ENCODE peak calls at places on chromosomes 2 and 18, in eight cellular contexts. One of them, this sample, is unnamed.
A peak's percentile ranks its signal among the peaks of the same experiment; 100 is the strongest.

GRCh38 chr2:188805229-188805628 is 168.9 kb upstream of the COL3A1 start:
- DNase-seq in esophagus squamous epithelium: no peak
- DNase-seq in esophagus muscularis mucosa: no peak
- DNase-seq in stomach: no peak
- DNase-seq in K562: no peak
- DNase-seq in GM12892: no peak
- DNase-seq in A549: no peak
- DNase-seq in breast epithelium: no peak
- DNase-seq in this sample: no peak

GRCh38 chr2:148704247-148704646 is 59.7 kb downstream of the EPC2 start:
- DNase-seq in esophagus squamous epithelium: no peak
- DNase-seq in esophagus muscularis mucosa: no peak
- DNase-seq in stomach: no peak
- DNase-seq in K562: no peak
- DNase-seq in GM12892: no peak
- DNase-seq in A549: no peak
- DNase-seq in breast epithelium: no peak
- DNase-seq in this sample: no peak

GRCh38 chr18:23828426-23828825 is 139.2 kb downstream of the LAMA3 start:
- DNase-seq in esophagus squamous epithelium: no peak
- DNase-seq in esophagus muscularis mucosa: peak; percentile 17
- DNase-seq in stomach: no peak
- DNase-seq in K562: peak; percentile 28
- DNase-seq in GM12892: no peak
- DNase-seq in A549: peak; percentile 72
- DNase-seq in breast epithelium: no peak
- DNase-seq in this sample: no peak

GRCh38 chr2:180461761-180462160 is 454.7 kb upstream of the CWC22 start:
- DNase-seq in esophagus squamous epithelium: no peak
- DNase-seq in esophagus muscularis mucosa: no peak
- DNase-seq in stomach: no peak
- DNase-seq in K562: no peak
- DNase-seq in GM12892: no peak
- DNase-seq in A549: no peak
- DNase-seq in breast epithelium: no peak
- DNase-seq in this sample: no peak

GRCh38 chr2:38997784-38998183 is 108.1 kb downstream of the ARHGEF33 start:
- DNase-seq in esophagus squamous epithelium: no peak
- DNase-seq in esophagus muscularis mucosa: no peak
- DNase-seq in stomach: no peak
- DNase-seq in K562: no peak
- DNase-seq in GM12892: no peak
- DNase-seq in A549: peak; percentile 85
- DNase-seq in breast epithelium: no peak
- DNase-seq in this sample: no peak

GRCh38 chr2:40964509-40964908 is 512.6 kb upstream of the SLC8A1 start:
- DNase-seq in esophagus squamous epithelium: no peak
- DNase-seq in esophagus muscularis mucosa: no peak
- DNase-seq in stomach: no peak
- DNase-seq in K562: no peak
- DNase-seq in GM12892: no peak
- DNase-seq in A549: no peak
- DNase-seq in breast epithelium: no peak
- DNase-seq in this sample: no peak

GRCh38 chr2:232577841-232578240 is 27.4 kb downstream of the EIF4E2 start:
- DNase-seq in esophagus squamous epithelium: no peak
- DNase-seq in esophagus muscularis mucosa: no peak
- DNase-seq in stomach: no peak
- DNase-seq in K562: no peak
- DNase-seq in GM12892: no peak
- DNase-seq in A549: no peak
- DNase-seq in breast epithelium: peak; percentile 30
- DNase-seq in this sample: no peak

GRCh38 chr2:163008642-163009041 is 170.1 kb upstream of the KCNH7 start:
- DNase-seq in esophagus squamous epithelium: no peak
- DNase-seq in esophagus muscularis mucosa: no peak
- DNase-seq in stomach: no peak
- DNase-seq in K562: no peak
- DNase-seq in GM12892: no peak
- DNase-seq in A549: no peak
- DNase-seq in breast epithelium: no peak
- DNase-seq in this sample: no peak

GRCh38 chr18:21000667-21001066 is 110.9 kb downstream of the ROCK1 start:
- DNase-seq in esophagus squamous epithelium: no peak
- DNase-seq in esophagus muscularis mucosa: no peak
- DNase-seq in stomach: no peak
- DNase-seq in K562: no peak
- DNase-seq in GM12892: no peak
- DNase-seq in A549: no peak
- DNase-seq in breast epithelium: no peak
- DNase-seq in this sample: no peak

GRCh38 chr2:101860157-101860556 is 131.6 kb upstream of the IL1R2 start:
- DNase-seq in esophagus squamous epithelium: no peak
- DNase-seq in esophagus muscularis mucosa: no peak
- DNase-seq in stomach: no peak
- DNase-seq in K562: no peak
- DNase-seq in GM12892: no peak
- DNase-seq in A549: no peak
- DNase-seq in breast epithelium: no peak
- DNase-seq in this sample: no peak

GRCh38 chr18:31042391-31043181 is at the start of gene DSC3:
- DNase-seq in esophagus squamous epithelium: no peak
- DNase-seq in esophagus muscularis mucosa: no peak
- DNase-seq in stomach: no peak
- DNase-seq in K562: no peak
- DNase-seq in GM12892: no peak
- DNase-seq in A549: peak; percentile 39
- DNase-seq in breast epithelium: peak; percentile 53
- DNase-seq in this sample: no peak

GRCh38 chr18:2030647-2031046 is 540.7 kb downstream of the METTL4 start:
- DNase-seq in esophagus squamous epithelium: no peak
- DNase-seq in esophagus muscularis mucosa: no peak
- DNase-seq in stomach: no peak
- DNase-seq in K562: no peak
- DNase-seq in GM12892: no peak
- DNase-seq in A549: no peak
- DNase-seq in breast epithelium: no peak
- DNase-seq in this sample: no peak

GRCh38 chr2:232501331-232501771 is 13.7 kb upstream of the ECEL1 start:
- DNase-seq in esophagus squamous epithelium: no peak
- DNase-seq in esophagus muscularis mucosa: no peak
- DNase-seq in stomach: no peak
- DNase-seq in K562: no peak
- DNase-seq in GM12892: no peak
- DNase-seq in A549: no peak
- DNase-seq in breast epithelium: no peak
- DNase-seq in this sample: no peak

GRCh38 chr2:120503793-120504571 is 158.0 kb downstream of the INHBB start:
- DNase-seq in esophagus squamous epithelium: no peak
- DNase-seq in esophagus muscularis mucosa: no peak
- DNase-seq in stomach: no peak
- DNase-seq in K562: no peak
- DNase-seq in GM12892: no peak
- DNase-seq in A549: no peak
- DNase-seq in breast epithelium: no peak
- DNase-seq in this sample: no peak
- TF ChIP-seq POLR2A in esophagus squamous epithelium: no peak
- TF ChIP-seq POLR2A in esophagus muscularis mucosa: no peak
- TF ChIP-seq POLR2A in stomach: no peak
- TF ChIP-seq POLR2A in K562: no peak
- TF ChIP-seq POLR2A in GM12892: no peak
- TF ChIP-seq POLR2A in A549: no peak
- TF ChIP-seq POLR2A in breast epithelium: no peak
- TF ChIP-seq POLR2A in this sample: no peak

GRCh38 chr2:105400138-105400540 is 1.3 kb upstream of the FHL2 start:
- DNase-seq in esophagus squamous epithelium: no peak
- DNase-seq in esophagus muscularis mucosa: no peak
- DNase-seq in stomach: no peak
- DNase-seq in K562: no peak
- DNase-seq in GM12892: no peak
- DNase-seq in A549: no peak
- DNase-seq in breast epithelium: no peak
- DNase-seq in this sample: no peak

GRCh38 chr2:105397959-105398521 is 811 bp downstream of the FHL2 start:
- DNase-seq in esophagus squamous epithelium: no peak
- DNase-seq in esophagus muscularis mucosa: no peak
- DNase-seq in stomach: no peak
- DNase-seq in K562: no peak
- DNase-seq in GM12892: no peak
- DNase-seq in A549: no peak
- DNase-seq in breast epithelium: no peak
- DNase-seq in this sample: no peak

GRCh38 chr2:105397025-105397722 is 1.7 kb downstream of the FHL2 start:
- DNase-seq in esophagus squamous epithelium: no peak
- DNase-seq in esophagus muscularis mucosa: no peak
- DNase-seq in stomach: no peak
- DNase-seq in K562: peak; percentile 36
- DNase-seq in GM12892: no peak
- DNase-seq in A549: peak; percentile 59
- DNase-seq in breast epithelium: no peak
- DNase-seq in this sample: no peak

GRCh38 chr2:105399207-105399861 is 483 bp upstream of the FHL2 start:
- DNase-seq in esophagus squamous epithelium: no peak
- DNase-seq in esophagus muscularis mucosa: no peak
- DNase-seq in stomach: no peak
- DNase-seq in K562: no peak
- DNase-seq in GM12892: no peak
- DNase-seq in A549: no peak
- DNase-seq in breast epithelium: peak; percentile 58
- DNase-seq in this sample: no peak

DNA sequence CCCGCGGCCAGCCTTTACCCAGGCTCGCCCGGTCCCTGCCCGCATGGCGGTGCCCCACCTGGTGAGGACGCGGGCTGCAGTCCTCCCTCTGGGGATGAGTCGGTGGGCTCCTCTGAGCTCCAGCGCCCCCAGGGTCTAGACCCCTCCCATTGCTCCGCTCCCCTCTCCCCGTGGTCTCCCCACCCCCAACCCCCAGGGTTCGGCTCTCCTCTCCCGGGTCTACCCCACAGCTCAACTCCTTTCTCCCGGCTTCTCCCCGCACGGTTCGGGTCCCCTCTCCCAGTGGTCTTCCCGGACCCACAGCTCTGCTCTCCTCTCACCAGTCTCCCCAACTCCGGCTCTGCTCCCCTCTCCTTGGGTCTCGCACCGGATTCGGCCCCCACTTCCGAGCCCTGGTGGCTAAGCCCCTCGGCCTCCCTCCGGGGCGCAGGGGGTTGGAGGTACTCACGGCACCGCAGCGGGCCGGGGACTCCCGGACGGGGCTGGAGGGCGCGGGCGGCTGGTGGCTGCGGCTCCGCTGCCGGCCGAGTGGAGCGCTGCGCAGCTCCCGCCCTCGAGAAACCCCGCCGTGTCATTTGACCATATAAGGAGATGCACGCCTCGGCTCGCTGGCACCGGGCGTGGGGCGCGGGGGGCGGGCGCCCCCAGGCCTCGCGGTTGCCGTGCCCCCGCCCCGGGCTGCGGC is at the start of gene FHL2:
- DNase-seq in esophagus squamous epithelium: no peak
- DNase-seq in esophagus muscularis mucosa: no peak
- DNase-seq in stomach: peak; percentile 73
- DNase-seq in K562: peak; percentile 77
- DNase-seq in GM12892: peak; percentile 72
- DNase-seq in A549: peak; percentile 81
- DNase-seq in breast epithelium: peak; percentile 69
- DNase-seq in this sample: peak; percentile 79
- TF ChIP-seq POLR2A in esophagus squamous epithelium: peak; percentile 89
- TF ChIP-seq POLR2A in esophagus muscularis mucosa: peak; percentile 67
- TF ChIP-seq POLR2A in stomach: peak; percentile 65
- TF ChIP-seq POLR2A in K562: peak; percentile 93
- TF ChIP-seq POLR2A in GM12892: no peak
- TF ChIP-seq POLR2A in A549: peak; percentile 75
- TF ChIP-seq POLR2A in breast epithelium: peak; percentile 73
- TF ChIP-seq POLR2A in this sample: no peak

DNA sequence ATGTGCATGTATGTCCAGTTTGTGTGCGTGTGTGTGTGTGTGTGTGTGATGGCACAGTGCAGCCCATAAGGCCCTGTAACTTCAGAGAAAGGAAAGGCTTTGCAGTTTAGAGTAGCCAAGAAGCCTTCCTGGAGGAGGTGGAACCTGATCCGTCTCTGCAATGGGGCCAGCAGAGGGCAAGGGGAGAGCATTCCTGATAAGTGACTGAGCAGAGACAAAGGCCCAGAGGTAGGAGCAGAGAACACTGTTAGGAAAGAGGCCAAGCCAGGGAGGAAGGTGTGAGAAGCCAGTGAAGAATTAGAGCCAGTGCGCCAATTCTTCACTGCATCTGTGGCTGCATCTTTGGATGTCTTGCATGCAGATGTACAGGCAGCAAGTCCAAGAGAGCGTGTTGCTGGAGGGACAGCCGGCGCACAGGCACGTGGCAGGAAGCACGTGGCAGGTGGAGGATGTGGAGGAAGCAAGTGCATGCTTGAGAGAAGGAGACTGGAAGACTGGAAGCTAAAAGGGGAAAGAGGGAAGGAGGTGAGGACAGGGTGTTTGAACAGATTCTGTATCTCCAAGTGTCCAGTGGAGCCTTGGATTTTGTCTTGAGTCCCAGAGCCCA is 196.3 kb downstream of the CTIF start:
- DNase-seq in esophagus squamous epithelium: no peak
- DNase-seq in esophagus muscularis mucosa: no peak
- DNase-seq in stomach: no peak
- DNase-seq in K562: no peak
- DNase-seq in GM12892: no peak
- DNase-seq in A549: no peak
- DNase-seq in breast epithelium: no peak
- DNase-seq in this sample: no peak
- TF ChIP-seq POLR2A in esophagus squamous epithelium: no peak
- TF ChIP-seq POLR2A in esophagus muscularis mucosa: no peak
- TF ChIP-seq POLR2A in stomach: no peak
- TF ChIP-seq POLR2A in K562: no peak
- TF ChIP-seq POLR2A in GM12892: no peak
- TF ChIP-seq POLR2A in A549: no peak
- TF ChIP-seq POLR2A in breast epithelium: no peak
- TF ChIP-seq POLR2A in this sample: no peak

GRCh38 chr2:207258191-207258991 is 92.6 kb upstream of the KLF7 start:
- DNase-seq in esophagus squamous epithelium: no peak
- DNase-seq in esophagus muscularis mucosa: peak; percentile 94
- DNase-seq in stomach: peak; percentile 61
- DNase-seq in K562: no peak
- DNase-seq in GM12892: no peak
- DNase-seq in A549: peak; percentile 97
- DNase-seq in breast epithelium: peak; percentile 64
- DNase-seq in this sample: no peak
- TF ChIP-seq POLR2A in esophagus squamous epithelium: no peak
- TF ChIP-seq POLR2A in esophagus muscularis mucosa: no peak
- TF ChIP-seq POLR2A in stomach: no peak
- TF ChIP-seq POLR2A in K562: no peak
- TF ChIP-seq POLR2A in GM12892: no peak
- TF ChIP-seq POLR2A in A549: no peak
- TF ChIP-seq POLR2A in breast epithelium: no peak
- TF ChIP-seq POLR2A in this sample: no peak

DNA sequence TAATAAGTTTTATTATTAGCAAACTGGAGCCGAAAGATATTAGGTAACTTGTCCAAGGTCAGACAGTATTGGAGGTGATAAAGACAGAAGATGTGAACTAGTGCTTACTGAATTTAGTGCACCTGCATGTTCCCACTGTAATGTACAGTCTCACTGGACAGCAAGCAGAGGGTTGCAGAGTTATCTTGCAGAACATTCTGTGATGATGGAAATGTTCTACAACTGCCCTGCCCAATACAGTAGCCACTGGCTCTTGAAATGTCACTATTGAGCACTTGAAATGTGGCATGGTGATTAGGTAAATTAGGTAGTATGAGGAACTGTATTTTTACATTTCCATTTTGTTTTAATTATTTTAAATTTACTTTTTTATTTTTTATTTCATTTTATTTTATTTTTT is 356.6 kb downstream of the EPHA4 start:
- DNase-seq in esophagus squamous epithelium: no peak
- DNase-seq in esophagus muscularis mucosa: no peak
- DNase-seq in stomach: no peak
- DNase-seq in K562: no peak
- DNase-seq in GM12892: no peak
- DNase-seq in A549: no peak
- DNase-seq in breast epithelium: no peak
- DNase-seq in this sample: no peak
- TF ChIP-seq POLR2A in esophagus squamous epithelium: no peak
- TF ChIP-seq POLR2A in esophagus muscularis mucosa: no peak
- TF ChIP-seq POLR2A in stomach: no peak
- TF ChIP-seq POLR2A in K562: no peak
- TF ChIP-seq POLR2A in GM12892: no peak
- TF ChIP-seq POLR2A in A549: no peak
- TF ChIP-seq POLR2A in breast epithelium: no peak
- TF ChIP-seq POLR2A in this sample: no peak

This sample was measured in GM12891.